ENCODE peak calls at places on chromosomes 11 and 22, in seven cellular contexts. M is HepG2; L is SJSA1; U is neuronal stem cell; S is breast epithelium; Q is left ventricle myocardium inferior; I is CD8-positive, alpha-beta T cell. A is an unnamed sample. For H3K4me1, the result is how much of the 10 kb centered on the place peaks cover.

GRCh38 chr11:64251986-64252837 is 882 bp downstream of the PLCB3 start:
- DNase-seq in S (no peak), Q (peak), I (no peak), L (peak), M (no peak), U (no peak), A (no peak)

GRCh38 chr22:45007247-45007945 is 2.4 kb downstream of the PHF21B start:
- DNase-seq in Q (no peak), M (no peak), L (no peak), I (no peak), U (peak), S (no peak), A (no peak)

GRCh38 chr22:31901388-31902137 is 42.8 kb upstream of the YWHAH start:
- DNase-seq in M (no peak), L (no peak), S (no peak), I (no peak), U (no peak), Q (no peak), A (no peak)

GRCh38 chr11:128725630-128726461 is 32.0 kb downstream of the FLI1 start:
- DNase-seq in I (peak), L (no peak), U (no peak), Q (no peak), S (no peak), M (no peak), A (peak)

GRCh38 chr22:37633693-37634504 is 5.6 kb upstream of the SH3BP1 start:
- DNase-seq in I (peak), M (peak), L (peak), U (peak), S (no peak), Q (peak), A (peak)

GRCh38 chr11:34176980-34177319 is 71.5 kb downstream of the NAT10 start:
- DNase-seq in I (no peak), L (peak), U (no peak), Q (no peak), M (no peak), S (no peak), A (no peak)

GRCh38 chr22:39204216-39204615 is 40.6 kb downstream of the PDGFB start:
- DNase-seq in U (no peak), L (no peak), I (no peak), Q (no peak), M (no peak), S (no peak), A (no peak)

GRCh38 chr22:17742528-17742902 is 31.8 kb downstream of the BID start:
- DNase-seq in S (no peak), Q (peak), L (peak), M (peak), U (peak), I (peak), A (peak)

GRCh38 chr22:29149841-29150555 is 55.7 kb upstream of the EMID1 start:
- DNase-seq in S (no peak), L (no peak), I (no peak), M (peak), Q (peak), U (no peak), A (no peak)

GRCh38 chr11:77968337-77968736 is 26.1 kb downstream of the INTS4 start:
- DNase-seq in U (no peak), M (no peak), Q (no peak), S (no peak), I (no peak), L (no peak), A (no peak)

GRCh38 chr11:122138759-122139594 is 23.0 kb upstream of the BLID start:
- DNase-seq in S (no peak), Q (no peak), I (no peak), U (no peak), L (peak), M (no peak), A (no peak)
- H3K4me1 ChIP-seq in S (under half), Q (under half), I (under half), U (under half), L (half or more), M (under half), A (under half)

DNA sequence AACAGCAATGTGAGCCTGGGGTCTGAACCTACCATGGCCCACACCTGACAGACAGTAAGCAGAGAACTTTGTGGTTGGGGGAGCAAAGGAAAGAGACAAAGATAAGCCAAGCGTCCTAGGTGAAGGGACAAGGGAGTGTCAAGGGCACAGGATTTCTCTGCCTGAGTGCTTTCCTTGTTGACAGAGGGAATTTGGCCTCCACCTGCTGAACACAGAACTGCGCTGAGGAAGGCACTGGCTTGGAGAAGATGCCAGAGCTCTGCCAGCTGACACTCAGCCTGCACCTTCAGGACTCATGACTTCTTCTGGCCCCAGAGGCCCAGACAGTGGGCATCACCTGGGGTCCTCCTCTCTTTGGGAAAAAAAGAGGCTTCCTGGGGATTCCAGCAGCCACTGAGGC is 789 bp upstream of the LRRC55 start:
- DNase-seq in I (no peak), S (no peak), Q (no peak), U (no peak), M (no peak), L (no peak), A (no peak)
- H3K4me3 ChIP-seq in I (no peak), S (no peak), Q (no peak), U (no peak), M (no peak), L (no peak), A (no peak)

DNA sequence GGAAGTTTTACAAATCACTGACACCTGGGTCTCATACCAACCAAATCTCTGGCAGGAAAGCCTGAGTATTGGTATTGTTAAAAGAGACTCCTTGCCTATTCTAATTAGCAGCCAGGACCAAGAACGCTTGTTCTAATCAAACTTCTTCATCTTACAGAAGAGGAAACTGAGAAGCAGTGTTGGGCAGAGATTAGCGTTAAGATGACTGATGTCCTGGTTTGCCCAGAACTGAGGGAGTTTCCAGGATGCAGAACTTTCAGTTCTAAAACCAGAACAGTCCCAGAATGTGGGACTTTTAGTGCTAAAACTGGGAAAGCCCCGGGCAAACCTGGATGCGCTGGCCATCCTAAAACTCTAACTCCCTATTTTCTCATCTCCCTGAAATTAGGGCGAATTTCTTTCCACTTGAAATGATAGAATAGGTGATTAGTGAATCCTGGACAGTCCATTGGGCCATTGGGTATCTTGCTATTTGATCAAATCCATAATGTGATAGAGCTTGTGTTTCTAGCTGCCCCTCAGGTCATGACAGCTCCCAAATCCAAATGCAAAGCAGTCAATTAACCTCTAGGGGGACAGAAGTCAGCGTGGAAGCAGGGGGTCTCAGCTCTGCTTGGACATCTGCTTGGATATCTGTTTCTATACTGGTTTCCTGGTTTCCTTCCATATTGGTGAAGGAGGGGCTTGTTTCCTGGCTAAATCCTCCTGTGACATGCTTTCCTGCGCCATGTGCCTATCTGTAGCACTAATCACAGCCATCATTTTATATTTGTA is 16.0 kb upstream of the TMPRSS13 start:
- DNase-seq in U (no peak), S (no peak), L (no peak), I (no peak), M (no peak), Q (no peak), A (no peak)
- H3K4me1 ChIP-seq in U (under half), S (under half), L (under half), I (under half), M (under half), Q (under half), A (half or more)

GRCh38 chr11:60769273-60769672 is 12.6 kb downstream of the MS4A15 start:
- DNase-seq in L (no peak), I (no peak), M (no peak), Q (no peak), U (no peak), S (no peak), A (no peak)
- H3K4me3 ChIP-seq in L (no peak), I (no peak), M (no peak), Q (no peak), U (no peak), S (no peak), A (no peak)

A was measured in effector memory CD4-positive, alpha-beta T cell.